ENCODE peak calls at places on chromosomes 3 and 15, in five cellular contexts. T is stomach, D is esophagus squamous epithelium, C is HepG2, E is NB4. M is an unnamed sample.

GRCh38 chr3:183502237-183502636 is 53.3 kb downstream of the KLHL6 start:
- DNase-seq in T (no peak), D (no peak), C (no peak), E (no peak), M (no peak)

GRCh38 chr15:48682949-48683651 is 37.6 kb upstream of the FBN1 start:
- DNase-seq in T (peak), D (no peak), C (peak), E (no peak), M (peak)

GRCh38 chr3:82311901-82312300 is 550.5 kb upstream of the GBE1 start:
- DNase-seq in T (no peak), D (no peak), C (no peak), E (no peak), M (no peak)

GRCh38 chr3:187736418-187736871 is 8.8 kb downstream of the BCL6 start:
- DNase-seq in T (no peak), D (no peak), C (no peak), E (peak), M (peak)

GRCh38 chr3:133948996-133949395 is 53.3 kb upstream of the RAB6B start:
- DNase-seq in T (no peak), D (no peak), C (no peak), E (no peak), M (no peak)

GRCh38 chr3:183958226-183958625 is 59.5 kb downstream of the ABCC5 start:
- DNase-seq in T (no peak), D (no peak), C (no peak), E (no peak), M (no peak)

GRCh38 chr3:186909078-186909853 is 21.1 kb upstream of the ST6GAL1 start:
- DNase-seq in T (peak), D (peak), C (peak), E (peak), M (no peak)

GRCh38 chr15:48096813-48097212 is 24.0 kb upstream of the SLC24A5 start:
- DNase-seq in T (no peak), D (no peak), C (no peak), E (no peak), M (no peak)

GRCh38 chr15:45349671-45350070 is 28.7 kb downstream of the GATM start:
- DNase-seq in T (no peak), D (no peak), C (no peak), E (no peak), M (no peak)

GRCh38 chr3:139016430-139017048 is 4.2 kb downstream of the PRR23B start:
- DNase-seq in T (no peak), D (no peak), C (peak), E (no peak), M (no peak)

GRCh38 chr3:136078421-136079364 is 113.2 kb downstream of the PPP2R3A start:
- DNase-seq in T (no peak), D (no peak), C (peak), E (peak), M (no peak)

GRCh38 chr15:77497942-77498361 is 77.3 kb downstream of the HMG20A start:
- DNase-seq in T (no peak), D (no peak), C (no peak), E (no peak), M (no peak)
- H3K4me3 ChIP-seq in T (no peak), D (no peak), C (no peak), E (no peak), M (no peak)

DNA sequence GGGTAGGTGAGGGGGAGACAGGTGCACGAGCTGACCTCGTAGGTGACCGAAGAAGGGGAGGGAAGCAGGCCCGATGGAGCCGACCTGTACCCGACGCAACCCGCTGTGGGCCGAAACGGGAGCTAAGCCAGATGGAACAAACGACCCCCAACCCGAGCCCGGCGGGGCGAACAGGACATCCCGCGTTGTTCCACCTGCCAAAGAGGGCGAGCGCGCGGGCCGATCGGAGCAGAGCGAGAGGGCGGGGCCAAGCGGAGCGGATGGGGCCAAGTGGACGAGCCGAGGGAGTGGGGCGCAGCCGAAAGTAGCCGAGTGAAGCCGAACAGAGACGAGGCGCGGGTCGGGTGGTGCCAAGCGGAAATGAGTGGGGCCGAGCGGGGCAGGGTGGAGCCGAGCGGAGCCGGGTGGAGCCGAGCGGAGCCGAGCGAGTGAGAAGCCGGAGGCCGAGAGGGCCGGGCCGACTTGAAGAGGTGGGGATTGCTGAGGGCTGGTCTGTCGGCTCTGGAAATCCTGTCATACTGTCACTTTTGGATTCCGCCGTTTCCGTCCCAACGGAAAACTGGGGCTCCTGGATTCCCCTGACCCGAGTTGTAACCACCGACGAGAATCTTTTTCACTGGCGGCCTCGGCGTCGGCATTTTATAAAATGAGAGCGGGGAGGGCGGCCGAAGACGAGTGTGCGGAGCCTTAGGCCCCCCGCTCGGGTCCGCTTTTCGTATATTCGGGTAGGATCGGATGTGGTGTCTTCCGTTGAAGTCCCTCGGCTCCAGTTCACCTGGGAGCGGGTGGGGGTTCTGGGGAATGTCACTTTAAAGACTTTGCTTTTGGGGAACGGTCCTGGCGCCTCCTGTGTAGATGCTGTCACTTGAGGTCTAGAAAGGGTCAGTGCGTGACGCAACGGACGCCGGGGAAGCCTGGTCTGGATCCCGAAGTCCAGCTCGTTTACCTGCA is 15.6 kb upstream of the WNT7A start:
- DNase-seq in T (peak), D (peak), C (peak), E (peak), M (peak)
- TF ChIP-seq POLR2A in T (no peak), D (no peak), C (no peak), E (no peak), M (peak)

GRCh38 chr3:137765310-137766033 is 1.4 kb downstream of the SOX14 start:
- DNase-seq in T (no peak), D (no peak), C (no peak), E (no peak), M (no peak)
- H3K4me3 ChIP-seq in T (no peak), D (no peak), C (no peak), E (no peak), M (no peak)

DNA sequence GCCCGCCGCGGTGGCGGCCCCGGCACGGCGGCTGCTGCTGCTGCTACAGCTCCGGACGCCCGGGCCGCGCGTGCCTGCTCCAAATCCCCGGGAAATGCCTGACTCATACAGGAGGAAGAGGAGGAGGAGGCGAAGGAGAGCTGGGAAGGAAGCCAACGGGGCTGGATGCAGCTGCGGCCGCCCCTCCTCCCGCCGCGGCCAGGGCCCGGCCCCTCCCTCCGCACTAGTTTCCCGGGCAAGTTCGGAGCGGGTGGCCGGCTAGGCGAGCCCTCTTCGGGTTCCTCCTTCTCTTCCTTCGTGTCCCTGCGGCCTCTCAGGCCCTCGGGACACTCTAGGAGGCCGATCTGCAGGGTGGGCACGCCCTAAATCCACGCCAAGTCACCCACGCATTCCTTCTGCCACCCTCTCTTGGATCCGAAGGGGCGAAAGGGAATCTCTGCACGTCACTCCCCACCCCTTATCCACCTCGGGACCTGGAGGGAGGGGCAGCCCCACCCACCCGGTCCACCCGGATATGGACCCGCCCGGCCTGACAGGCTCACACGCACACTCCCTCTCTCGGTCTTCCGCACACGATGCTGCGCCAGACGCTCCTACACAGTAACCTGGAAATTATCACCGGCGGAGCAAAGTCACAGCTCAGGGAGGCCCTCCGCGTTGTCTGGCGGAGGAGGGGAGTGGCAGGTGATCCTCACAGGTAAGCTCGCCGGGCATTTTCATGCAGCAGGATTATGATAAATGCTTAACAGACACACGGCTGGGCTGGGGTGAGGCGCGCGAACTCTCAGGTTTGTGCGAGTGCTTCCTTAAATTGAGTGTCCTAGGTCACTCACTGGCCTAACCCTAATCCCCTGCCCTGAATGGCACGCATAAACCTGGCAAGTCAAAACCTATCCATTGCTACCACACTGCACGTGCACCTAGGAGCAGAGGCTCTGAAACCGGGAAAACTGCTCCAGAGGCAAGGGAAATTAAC is at the start of the genes OSBPL10 and ZNF860:
- DNase-seq in T (peak), D (peak), C (peak), E (peak), M (peak)
- TF ChIP-seq POLR2A in T (no peak), D (no peak), C (no peak), E (no peak), M (peak)

DNA sequence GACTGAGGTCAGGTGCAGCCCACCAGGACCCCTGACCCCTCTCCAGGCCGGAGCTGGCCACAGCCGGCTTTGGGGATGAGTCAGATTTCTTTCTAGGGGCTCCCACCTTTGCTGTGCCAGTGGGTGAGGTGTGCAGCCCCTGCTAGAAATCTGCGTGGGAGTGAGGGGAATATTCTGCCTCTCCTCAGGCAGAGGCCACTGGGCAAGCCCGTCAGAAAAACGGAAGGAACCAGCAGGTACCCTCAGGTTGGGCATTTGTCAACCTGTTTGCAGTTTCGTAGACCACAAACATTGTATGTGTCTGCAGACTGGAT is 1.8 kb downstream of the CTDSPL start:
- DNase-seq in T (no peak), D (no peak), C (no peak), E (no peak), M (no peak)
- H3K4me3 ChIP-seq in T (peak), D (peak), C (peak), E (no peak), M (no peak)

GRCh38 chr3:172710709-172711456 is at the start of gene NCEH1:
- DNase-seq in T (peak), D (peak), C (peak), E (peak), M (peak)
- TF ChIP-seq POLR2A in T (peak), D (no peak), C (peak), E (peak), M (peak)

M was measured in body of pancreas.